ENCODE peak calls at places on chromosomes 3 and 15, in nine cellular contexts. R is GM03348; C is stimulated activated CD4-positive, alpha-beta T cell treated with anti-CD3 and anti-CD28 coated beads, Interleukin-2, amount 100 ng/mL, for 48 hours; D is cerebellar nuclear complex; S is hepatocyte; T is trophoblast cell; I is NCI-H1694; B is HFFc6; X is H7. U is an unnamed sample.
A peak's percentile ranks its signal among the peaks of the same experiment; 100 is the strongest.

GRCh38 chr3:56997675-56998074 is 62.8 kb upstream of the SPATA12 start:
- DNase-seq in R (peak; percentile 50), C (no peak), D (no peak), S (no peak), T (peak; percentile 83), I (no peak), B (peak; percentile 39), X (no peak), U (peak; percentile 42)

GRCh38 chr3:48656841-48657281 is 5.8 kb downstream of the CELSR3 start:
- DNase-seq in R (no peak), C (peak; percentile 20), D (no peak), S (no peak), T (no peak), I (no peak), B (no peak), X (peak; percentile 80), U (no peak)

GRCh38 chr15:42128476-42128875 is 28.0 kb downstream of the PLA2G4F start:
- DNase-seq in R (no peak), C (no peak), D (no peak), S (no peak), T (no peak), I (no peak), B (no peak), X (no peak), U (no peak)

GRCh38 chr15:85329561-85330421 is 50.6 kb upstream of the AKAP13 start:
- DNase-seq in R (peak; percentile 66), C (no peak), D (no peak), S (peak; percentile 42), T (peak; percentile 16), I (no peak), B (peak; percentile 37), X (no peak), U (peak; percentile 51)

GRCh38 chr15:80484312-80484981 is 80.3 kb downstream of the ARNT2 start:
- DNase-seq in R (no peak), C (no peak), D (no peak), S (no peak), T (no peak), I (no peak), B (no peak), X (no peak), U (no peak)

GRCh38 chr3:21954709-21955108 is 203.7 kb upstream of the ZNF385D start:
- DNase-seq in R (peak; percentile 65), C (no peak), D (no peak), S (no peak), T (peak; percentile 53), I (no peak), B (peak; percentile 67), X (no peak), U (peak; percentile 59)

GRCh38 chr15:98311566-98312188 is 336.7 kb upstream of the IGF1R start:
- DNase-seq in R (peak; percentile 81), C (peak; percentile 73), D (no peak), S (peak; percentile 86), T (peak; percentile 96), I (peak; percentile 61), B (peak; percentile 68), X (peak; percentile 70), U (peak; percentile 70)

GRCh38 chr3:169034401-169034800 is 629.1 kb downstream of the MECOM start:
- DNase-seq in R (peak; percentile 27), C (no peak), D (no peak), S (no peak), T (no peak), I (no peak), B (no peak), X (no peak), U (peak; percentile 37)

GRCh38 chr3:11720220-11721113 is 76.8 kb upstream of the VGLL4 start:
- DNase-seq in R (peak; percentile 90), C (peak; percentile 36), D (peak; percentile 51), S (peak; percentile 89), T (peak; percentile 80), I (no peak), B (peak; percentile 69), X (peak; percentile 77), U (peak; percentile 77)

GRCh38 chr3:56118968-56119367 is 349.3 kb downstream of the ERC2 start:
- DNase-seq in R (no peak), C (no peak), D (no peak), S (no peak), T (no peak), I (no peak), B (no peak), X (no peak), U (no peak)

GRCh38 chr15:64772964-64773363 is 2.4 kb downstream of the RBPMS2 start:
- DNase-seq in R (no peak), C (no peak), D (no peak), S (no peak), T (no peak), I (no peak), B (no peak), X (peak; percentile 24), U (no peak)

GRCh38 chr15:57218826-57219576 is 157.3 kb upstream of the CGNL1 start:
- DNase-seq in R (peak; percentile 31), C (no peak), D (no peak), S (peak; percentile 65), T (no peak), I (peak; percentile 40), B (peak; percentile 89), X (peak; percentile 8), U (peak; percentile 31)

GRCh38 chr3:188088948-188089685 is 64.8 kb upstream of the LPP start:
- DNase-seq in R (no peak), C (no peak), D (no peak), S (no peak), T (no peak), I (no peak), B (no peak), X (no peak), U (no peak)

GRCh38 chr3:14915636-14916222 is 31.7 kb upstream of the NR2C2 start:
- DNase-seq in R (no peak), C (no peak), D (no peak), S (no peak), T (no peak), I (no peak), B (no peak), X (peak; percentile 52), U (no peak)

GRCh38 chr15:59424626-59425025 is 13.4 kb upstream of the FAM81A start:
- DNase-seq in R (no peak), C (no peak), D (no peak), S (no peak), T (peak; percentile 53), I (no peak), B (no peak), X (no peak), U (no peak)

GRCh38 chr15:55917881-55918296 is 75.5 kb downstream of the NEDD4 start:
- DNase-seq in R (peak; percentile 44), C (no peak), D (no peak), S (peak; percentile 75), T (peak; percentile 61), I (peak; percentile 41), B (peak; percentile 93), X (no peak), U (peak; percentile 56)

GRCh38 chr3:31755911-31756658 is 223.4 kb downstream of the STT3B start:
- DNase-seq in R (no peak), C (peak; percentile 21), D (no peak), S (no peak), T (no peak), I (no peak), B (no peak), X (no peak), U (no peak)

GRCh38 chr3:168517514-168518071 is 421.9 kb upstream of the GOLIM4 start:
- DNase-seq in R (no peak), C (no peak), D (no peak), S (peak; percentile 46), T (no peak), I (no peak), B (no peak), X (no peak), U (no peak)

GRCh38 chr3:150763841-150764483 is 993 bp upstream of the SIAH2 start:
- DNase-seq in R (peak; percentile 77), C (no peak), D (peak; percentile 8), S (peak; percentile 85), T (peak; percentile 67), I (no peak), B (peak; percentile 48), X (peak; percentile 74), U (peak; percentile 63)

GRCh38 chr3:135229018-135229495 is 434.0 kb downstream of the EPHB1 start:
- DNase-seq in R (no peak), C (no peak), D (peak; percentile 66), S (no peak), T (no peak), I (peak; percentile 88), B (no peak), X (peak; percentile 33), U (no peak)

GRCh38 chr3:162141232-162141631 is 644.6 kb downstream of the OTOL1 start:
- DNase-seq in R (peak; percentile 22), C (no peak), D (no peak), S (no peak), T (peak; percentile 34), I (no peak), B (peak; percentile 65), X (no peak), U (peak; percentile 22)

GRCh38 chr15:92687183-92687582 is 31.6 kb upstream of the FAM174B start:
- DNase-seq in R (no peak), C (no peak), D (no peak), S (no peak), T (peak; percentile 74), I (no peak), B (peak; percentile 79), X (no peak), U (no peak)

GRCh38 chr3:55000546-55000945 is 72.7 kb upstream of the LRTM1 start:
- DNase-seq in R (peak; percentile 87), C (no peak), D (no peak), S (peak; percentile 77), T (peak; percentile 97), I (no peak), B (peak; percentile 77), X (no peak), U (peak; percentile 94)

GRCh38 chr3:67863869-67864268 is 209.5 kb upstream of the SUCLG2 start:
- DNase-seq in R (no peak), C (no peak), D (no peak), S (peak; percentile 30), T (peak; percentile 43), I (no peak), B (no peak), X (peak; percentile 53), U (no peak)

GRCh38 chr3:194691481-194692281 is 6.0 kb downstream of the FAM43A start:
- DNase-seq in R (no peak), C (no peak), D (no peak), S (no peak), T (peak; percentile 52), I (peak; percentile 71), B (no peak), X (no peak), U (no peak)

GRCh38 chr15:75666823-75667501 is 19.2 kb downstream of the SNX33 start:
- DNase-seq in R (peak; percentile 94), C (no peak), D (no peak), S (peak; percentile 51), T (peak; percentile 83), I (no peak), B (peak; percentile 99), X (no peak), U (peak; percentile 97)

GRCh38 chr3:57852896-57853295 is 96.8 kb downstream of the SLMAP start:
- DNase-seq in R (peak; percentile 42), C (no peak), D (no peak), S (peak; percentile 5), T (peak; percentile 53), I (no peak), B (peak; percentile 15), X (no peak), U (peak; percentile 40)

GRCh38 chr3:14472471-14473351 is 67.4 kb downstream of the GRIP2 start:
- DNase-seq in R (peak; percentile 94), C (no peak), D (no peak), S (peak; percentile 69), T (peak; percentile 82), I (no peak), B (peak; percentile 91), X (no peak), U (peak; percentile 96)

GRCh38 chr15:78937132-78937739 is 7.6 kb downstream of the CTSH start:
- DNase-seq in R (no peak), C (no peak), D (no peak), S (no peak), T (no peak), I (no peak), B (no peak), X (no peak), U (no peak)

GRCh38 chr15:36758800-36759199 is 179.4 kb downstream of the CDIN1 start:
- DNase-seq in R (no peak), C (no peak), D (no peak), S (no peak), T (no peak), I (no peak), B (no peak), X (no peak), U (no peak)

GRCh38 chr3:46440531-46441294 is 24.0 kb downstream of the LTF start:
- DNase-seq in R (no peak), C (peak; percentile 7), D (no peak), S (no peak), T (peak; percentile 7), I (no peak), B (no peak), X (peak; percentile 38), U (no peak)

U was measured in AG08395.